ENCODE peak calls at places on chromosome 15, in five cellular contexts. V is K562, C is HepG2, Y is SK-N-SH, B is GM12878. I is an unnamed sample.

GRCh38 chr15:58545307-58546065 is 113.7 kb downstream of the LIPC start:
- DNase-seq in Y (no peak), V (no peak), B (no peak), C (no peak), I (no peak)

GRCh38 chr15:68733666-68734065 is 87.0 kb downstream of the ANP32A start:
- DNase-seq in V (no peak), Y (no peak), B (no peak), C (no peak), I (no peak)

GRCh38 chr15:73130830-73131229 is 78.6 kb downstream of the NEO1 start:
- DNase-seq in V (no peak), Y (no peak), C (no peak), B (no peak), I (no peak)

GRCh38 chr15:84604804-84605203 is 4.0 kb downstream of the ZSCAN2 start:
- DNase-seq in Y (no peak), V (no peak), C (no peak), B (no peak), I (no peak)

GRCh38 chr15:37361621-37362020 is 261.3 kb upstream of the MEIS2 start:
- DNase-seq in V (no peak), C (no peak), Y (peak; percentile 21), B (no peak), I (no peak)

GRCh38 chr15:94029495-94029894 is 201.9 kb upstream of the MCTP2 start:
- DNase-seq in C (no peak), Y (no peak), V (no peak), B (no peak), I (no peak)

GRCh38 chr15:70504305-70504951 is 258.9 kb downstream of the UACA start:
- DNase-seq in V (no peak), B (no peak), C (no peak), Y (peak; percentile 62), I (no peak)

GRCh38 chr15:47586653-47587224 is 130.6 kb upstream of the SEMA6D start:
- DNase-seq in C (no peak), Y (no peak), B (no peak), V (no peak), I (peak; percentile 18)

GRCh38 chr15:48002772-48003171 is 118.0 kb upstream of the SLC24A5 start:
- DNase-seq in C (no peak), Y (no peak), B (no peak), V (no peak), I (no peak)

GRCh38 chr15:88113909-88114308 is 142.6 kb downstream of the NTRK3 start:
- DNase-seq in C (no peak), B (no peak), V (no peak), Y (no peak), I (no peak)

GRCh38 chr15:57538822-57539221 is 52.9 kb upstream of the MYZAP start:
- DNase-seq in B (no peak), C (no peak), V (no peak), Y (no peak), I (no peak)

GRCh38 chr15:68272797-68273271 is 4.7 kb upstream of the FEM1B start:
- DNase-seq in Y (no peak), V (no peak), C (no peak), B (no peak), I (no peak)

GRCh38 chr15:85496146-85496545 is 115.7 kb downstream of the AKAP13 start:
- DNase-seq in V (no peak), Y (no peak), C (no peak), B (no peak), I (no peak)

GRCh38 chr15:95132774-95133173 is 901.4 kb downstream of the MCTP2 start:
- DNase-seq in C (no peak), B (no peak), Y (no peak), V (no peak), I (no peak)

GRCh38 chr15:101362986-101363566 is 68.0 kb upstream of the SNRPA1 start:
- DNase-seq in C (no peak), B (no peak), Y (no peak), V (no peak), I (no peak)

GRCh38 chr15:84151205-84151931 is 84.2 kb upstream of the GOLGA6L4 start:
- DNase-seq in V (no peak), C (no peak), Y (no peak), B (no peak), I (peak; percentile 12)

GRCh38 chr15:58285212-58285920 is 146.4 kb upstream of the LIPC start:
- DNase-seq in B (no peak), Y (no peak), V (no peak), C (peak; percentile 73), I (no peak)

GRCh38 chr15:23648920-23649515 is 1.4 kb upstream of the MAGEL2 start:
- DNase-seq in B (no peak), Y (peak; percentile 60), V (peak; percentile 54), C (peak; percentile 16), I (no peak)

GRCh38 chr15:33831646-33832045 is 136.7 kb upstream of the CHRM5 start:
- DNase-seq in V (no peak), C (no peak), B (no peak), Y (no peak), I (no peak)

GRCh38 chr15:72306211-72306785 is 13.7 kb downstream of the CELF6 start:
- DNase-seq in V (peak; percentile 39), Y (peak; percentile 76), B (no peak), C (no peak), I (no peak)

GRCh38 chr15:70528270-70528706 is 235.1 kb downstream of the UACA start:
- DNase-seq in C (peak; percentile 66), V (no peak), B (peak; percentile 66), Y (no peak), I (no peak)

GRCh38 chr15:28929200-28929599 is 43.4 kb downstream of the APBA2 start:
- DNase-seq in B (no peak), Y (no peak), C (no peak), V (no peak), I (no peak)

GRCh38 chr15:71085809-71086208 is 29.5 kb upstream of the THSD4 start:
- DNase-seq in B (no peak), V (no peak), C (no peak), Y (no peak), I (no peak)

GRCh38 chr15:38080651-38081271 is 146.3 kb downstream of the TMCO5A start:
- DNase-seq in B (no peak), C (no peak), Y (no peak), V (no peak), I (no peak)

GRCh38 chr15:51202783-51203182 is 108.1 kb upstream of the TNFAIP8L3 start:
- DNase-seq in V (no peak), Y (no peak), C (no peak), B (no peak), I (no peak)

GRCh38 chr15:68055224-68055705 is 1.1 kb downstream of the PIAS1 start:
- DNase-seq in V (no peak), B (peak; percentile 88), Y (peak; percentile 34), C (no peak), I (no peak)

GRCh38 chr15:69848551-69849231 is 249.0 kb downstream of the TLE3 start:
- DNase-seq in V (no peak), C (no peak), B (no peak), Y (no peak), I (no peak)

GRCh38 chr15:50669611-50670010 is 17.0 kb downstream of the TRPM7 start:
- DNase-seq in V (no peak), B (no peak), C (no peak), Y (no peak), I (no peak)

GRCh38 chr15:64619880-64620839 is 155.2 kb downstream of the RBPMS2 start:
- DNase-seq in B (no peak), V (no peak), C (no peak), Y (no peak), I (no peak)
- TF ChIP-seq FOXM1 in B (no peak), V (no peak), C (no peak), Y (no peak), I (no peak)

GRCh38 chr15:66831801-66832390 is 129.9 kb downstream of the SMAD6 start:
- DNase-seq in Y (no peak), B (no peak), C (no peak), V (no peak), I (no peak)

GRCh38 chr15:66833372-66833771 is 131.3 kb downstream of the SMAD6 start:
- DNase-seq in Y (no peak), V (no peak), B (no peak), C (no peak), I (no peak)

GRCh38 chr15:66833803-66834202 is 131.8 kb downstream of the SMAD6 start:
- DNase-seq in B (no peak), V (no peak), C (no peak), Y (no peak), I (no peak)

GRCh38 chr15:66831289-66831688 is 129.3 kb downstream of the SMAD6 start:
- DNase-seq in C (no peak), B (no peak), Y (no peak), V (no peak), I (no peak)

GRCh38 chr15:66832679-66833078 is 130.6 kb downstream of the SMAD6 start:
- DNase-seq in C (no peak), Y (no peak), V (no peak), B (no peak), I (no peak)
- TF ChIP-seq FOXM1 in C (no peak), Y (no peak), V (no peak), B (no peak), I (no peak)

GRCh38 chr15:98729446-98730042 is 81.2 kb downstream of the IGF1R start:
- DNase-seq in B (no peak), V (no peak), Y (peak; percentile 56), C (no peak), I (no peak)
- TF ChIP-seq FOXM1 in B (no peak), V (no peak), Y (no peak), C (no peak), I (no peak)

DNA sequence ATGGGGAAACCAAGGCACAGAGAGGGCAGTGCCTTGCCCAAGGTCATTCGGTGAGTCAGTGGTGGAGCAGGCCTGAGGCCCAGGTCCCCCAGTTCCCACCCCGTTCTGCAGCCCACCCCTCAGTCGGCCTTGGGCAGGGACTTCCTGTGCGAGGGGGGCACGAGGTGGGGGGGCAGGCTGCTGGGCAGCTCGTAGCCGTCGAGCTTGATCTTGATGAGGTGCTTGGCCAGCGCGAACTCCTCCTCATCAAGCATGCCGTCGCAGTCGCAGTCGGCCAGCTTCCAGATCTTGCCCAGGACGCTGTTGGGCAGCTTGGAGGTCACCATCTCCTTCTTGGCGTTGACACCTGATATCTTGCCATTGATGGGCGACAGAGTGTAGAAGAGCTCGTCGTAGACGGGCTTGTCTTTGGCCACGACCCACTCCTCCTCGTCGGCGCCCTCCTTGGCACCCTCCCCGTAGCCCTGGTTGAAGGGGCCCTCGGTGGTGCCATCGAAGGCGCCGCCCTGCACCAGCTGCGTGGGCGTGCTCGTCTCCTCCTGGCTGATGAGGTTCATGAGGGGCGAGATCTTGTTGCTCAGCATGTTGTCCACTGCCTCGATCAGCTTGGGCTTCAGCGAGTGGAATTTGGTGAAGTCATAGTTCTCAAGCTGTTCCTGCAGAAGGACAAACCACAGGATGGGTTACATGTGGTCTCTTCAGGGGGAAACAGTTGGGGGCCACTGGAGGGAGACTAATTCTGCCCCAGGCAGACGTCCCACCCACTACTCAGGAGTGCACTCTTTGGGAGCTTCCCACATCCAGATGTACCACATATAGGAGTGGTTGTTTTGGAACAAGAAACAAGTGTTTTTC is 6.9 kb upstream of the SPTBN5 start:
- DNase-seq in Y (no peak), B (no peak), V (no peak), C (no peak), I (no peak)
- TF ChIP-seq FOXM1 in Y (no peak), B (no peak), V (no peak), C (no peak), I (no peak)

DNA sequence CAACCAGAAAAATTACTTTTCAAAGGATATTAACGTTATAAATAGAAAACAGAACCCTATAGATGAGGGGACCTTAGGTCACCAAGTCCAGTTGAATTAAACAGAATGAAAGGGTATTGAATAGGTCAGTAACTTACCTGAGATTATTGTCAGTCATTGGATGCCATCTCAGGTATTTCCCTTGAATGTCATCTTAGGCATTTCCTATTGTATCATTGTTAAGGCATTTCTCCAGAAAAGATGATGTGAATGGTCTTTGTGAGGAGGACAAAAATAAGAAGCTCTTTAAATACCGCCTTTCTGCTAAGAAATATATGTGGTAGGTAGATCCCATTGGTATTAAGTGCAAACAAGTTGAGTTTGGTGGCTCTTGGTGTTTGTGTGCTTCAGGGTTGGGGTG is 55.6 kb downstream of the CHD2 start:
- DNase-seq in B (no peak), V (no peak), C (no peak), Y (no peak), I (no peak)
- TF ChIP-seq FOXM1 in B (no peak), V (no peak), C (no peak), Y (no peak), I (no peak)